ENCODE peak calls at places on chromosomes 2 and 18, in four cellular contexts. One of them, this sample, is unnamed.
A peak's percentile ranks its signal among the peaks of the same experiment; 100 is the strongest.

GRCh38 chr2:238883315-238884004 is 35.6 kb downstream of the TWIST2 start:
- DNase-seq in hepatocyte: no peak
- DNase-seq in astrocyte: peak; percentile 65
- DNase-seq in Calu3: no peak
- DNase-seq in this sample: no peak

GRCh38 chr2:8662239-8662879 is 19.5 kb upstream of the ID2 start:
- DNase-seq in hepatocyte: peak; percentile 49
- DNase-seq in astrocyte: peak; percentile 78
- DNase-seq in Calu3: peak; percentile 69
- DNase-seq in this sample: no peak

GRCh38 chr2:121236101-121236640 is 48.8 kb downstream of the TFCP2L1 start:
- DNase-seq in hepatocyte: no peak
- DNase-seq in astrocyte: no peak
- DNase-seq in Calu3: no peak
- DNase-seq in this sample: no peak

GRCh38 chr2:109129356-109129920 is 433 bp downstream of the SH3RF3 start:
- DNase-seq in hepatocyte: peak; percentile 46
- DNase-seq in astrocyte: peak; percentile 21
- DNase-seq in Calu3: no peak
- DNase-seq in this sample: no peak

GRCh38 chr2:74441690-74442482 is at the start of gene RTKN:
- DNase-seq in hepatocyte: peak; percentile 88
- DNase-seq in astrocyte: no peak
- DNase-seq in Calu3: peak; percentile 89
- DNase-seq in this sample: peak; percentile 91

GRCh38 chr2:148989882-148990493 is 48.5 kb upstream of the LYPD6B start:
- DNase-seq in hepatocyte: peak; percentile 83
- DNase-seq in astrocyte: peak; percentile 68
- DNase-seq in Calu3: peak; percentile 65
- DNase-seq in this sample: peak; percentile 65

GRCh38 chr2:46847185-46847710 is 68.4 kb downstream of the MCFD2 start:
- DNase-seq in hepatocyte: peak; percentile 91
- DNase-seq in astrocyte: peak; percentile 94
- DNase-seq in Calu3: peak; percentile 92
- DNase-seq in this sample: peak; percentile 98

GRCh38 chr2:207823865-207824264 is 54.2 kb upstream of the FZD5 start:
- DNase-seq in hepatocyte: no peak
- DNase-seq in astrocyte: no peak
- DNase-seq in Calu3: no peak
- DNase-seq in this sample: no peak

GRCh38 chr2:25279091-25279651 is 62.6 kb downstream of the DNMT3A start:
- DNase-seq in hepatocyte: no peak
- DNase-seq in astrocyte: no peak
- DNase-seq in Calu3: no peak
- DNase-seq in this sample: no peak

GRCh38 chr2:127661949-127662510 is 13.3 kb downstream of the LIMS2 start:
- DNase-seq in hepatocyte: no peak
- DNase-seq in astrocyte: no peak
- DNase-seq in Calu3: no peak
- DNase-seq in this sample: no peak

GRCh38 chr18:51668101-51668500 is 470.6 kb upstream of the MEX3C start:
- DNase-seq in hepatocyte: peak; percentile 83
- DNase-seq in astrocyte: peak; percentile 4
- DNase-seq in Calu3: peak; percentile 68
- DNase-seq in this sample: peak; percentile 39

GRCh38 chr2:225177098-225177497 is 134.8 kb upstream of the DOCK10 start:
- DNase-seq in hepatocyte: no peak
- DNase-seq in astrocyte: peak; percentile 68
- DNase-seq in Calu3: no peak
- DNase-seq in this sample: no peak

GRCh38 chr2:133414486-133415209 is 153.6 kb downstream of the NCKAP5 start:
- DNase-seq in hepatocyte: no peak
- DNase-seq in astrocyte: peak; percentile 58
- DNase-seq in Calu3: no peak
- DNase-seq in this sample: peak; percentile 42

GRCh38 chr18:58666176-58666575 is 5.1 kb upstream of the MALT1 start:
- DNase-seq in hepatocyte: no peak
- DNase-seq in astrocyte: peak; percentile 23
- DNase-seq in Calu3: no peak
- DNase-seq in this sample: no peak

GRCh38 chr2:221085376-221085900 is 486.7 kb downstream of the EPHA4 start:
- DNase-seq in hepatocyte: no peak
- DNase-seq in astrocyte: peak; percentile 55
- DNase-seq in Calu3: no peak
- DNase-seq in this sample: no peak

GRCh38 chr18:3012306-3012919 is 531 bp downstream of the LPIN2 start:
- DNase-seq in hepatocyte: peak; percentile 70
- DNase-seq in astrocyte: no peak
- DNase-seq in Calu3: no peak
- DNase-seq in this sample: peak; percentile 36

GRCh38 chr2:241039416-241039815 is 41.0 kb downstream of the SNED1 start:
- DNase-seq in hepatocyte: no peak
- DNase-seq in astrocyte: no peak
- DNase-seq in Calu3: no peak
- DNase-seq in this sample: no peak

GRCh38 chr2:44937688-44938240 is 3.7 kb upstream of the SIX3 start:
- DNase-seq in hepatocyte: no peak
- DNase-seq in astrocyte: no peak
- DNase-seq in Calu3: no peak
- DNase-seq in this sample: no peak

GRCh38 chr2:113357071-113357470 is 78.3 kb upstream of the PAX8 start:
- DNase-seq in hepatocyte: no peak
- DNase-seq in astrocyte: no peak
- DNase-seq in Calu3: no peak
- DNase-seq in this sample: no peak

GRCh38 chr2:14288016-14288415 is 344.5 kb upstream of the LRATD1 start:
- DNase-seq in hepatocyte: peak; percentile 32
- DNase-seq in astrocyte: no peak
- DNase-seq in Calu3: peak; percentile 73
- DNase-seq in this sample: no peak

GRCh38 chr2:85744771-85745601 is 8.8 kb upstream of the ATOH8 start:
- DNase-seq in hepatocyte: no peak
- DNase-seq in astrocyte: peak; percentile 64
- DNase-seq in Calu3: no peak
- DNase-seq in this sample: no peak

GRCh38 chr2:41992056-41992699 is 55.6 kb upstream of the PKDCC start:
- DNase-seq in hepatocyte: no peak
- DNase-seq in astrocyte: no peak
- DNase-seq in Calu3: no peak
- DNase-seq in this sample: no peak

This sample was measured in small intestine.